ENCODE peak calls at places on chromosome 2, in four cellular contexts. F is H54, R is brain microvascular endothelial cell, J is mammary epithelial cell. I is an unnamed sample.

GRCh38 chr2:158129037-158129436 is 27.4 kb downstream of the UPP2 start:
- DNase-seq in F (no peak), R (no peak), J (no peak), I (no peak)

GRCh38 chr2:58834404-58834803 is 593.3 kb upstream of the FANCL start:
- DNase-seq in F (no peak), R (peak), J (no peak), I (peak)

GRCh38 chr2:64807417-64807816 is 153.7 kb upstream of the SERTAD2 start:
- DNase-seq in F (peak), R (peak), J (peak), I (peak)

GRCh38 chr2:27400348-27401135 is 8.8 kb downstream of the PPM1G start:
- DNase-seq in F (no peak), R (no peak), J (no peak), I (no peak)

GRCh38 chr2:240397924-240398611 is 37.4 kb upstream of the GPC1 start:
- DNase-seq in F (no peak), R (peak), J (no peak), I (no peak)

GRCh38 chr2:85720533-85720932 is 26.4 kb downstream of the GNLY start:
- DNase-seq in F (no peak), R (no peak), J (no peak), I (no peak)

GRCh38 chr2:121831841-121832240 is 76.4 kb downstream of the TSN start:
- DNase-seq in F (no peak), R (no peak), J (no peak), I (no peak)

GRCh38 chr2:229835601-229836283 is 86.1 kb downstream of the TRIP12 start:
- DNase-seq in F (no peak), R (no peak), J (peak), I (no peak)

GRCh38 chr2:43110442-43110871 is 115.9 kb downstream of the ZFP36L2 start:
- DNase-seq in F (no peak), R (peak), J (no peak), I (peak)

GRCh38 chr2:234341332-234341985 is 155.4 kb downstream of the ARL4C start:
- DNase-seq in F (no peak), R (no peak), J (no peak), I (no peak)

GRCh38 chr2:174692256-174692830 is 71.9 kb downstream of the CHRNA1 start:
- DNase-seq in F (no peak), R (no peak), J (no peak), I (no peak)

GRCh38 chr2:120803764-120804335 is 68.2 kb downstream of the GLI2 start:
- DNase-seq in F (no peak), R (no peak), J (peak), I (peak)

GRCh38 chr2:176653856-176654443 is 384.7 kb downstream of the MTX2 start:
- DNase-seq in F (no peak), R (peak), J (peak), I (peak)

GRCh38 chr2:99940963-99941362 is 201.4 kb downstream of the AFF3 start:
- DNase-seq in F (peak), R (peak), J (no peak), I (peak)

GRCh38 chr2:168118733-168119518 is 128.5 kb downstream of the STK39 start:
- DNase-seq in F (peak), R (peak), J (peak), I (peak)

GRCh38 chr2:148971547-148971946 is 67.0 kb upstream of the LYPD6B start:
- DNase-seq in F (no peak), R (no peak), J (no peak), I (no peak)

GRCh38 chr2:238370482-238371372 is 50.4 kb downstream of the TRAF3IP1 start:
- DNase-seq in F (peak), R (peak), J (peak), I (peak)

GRCh38 chr2:214203199-214203598 is 207.7 kb upstream of the VWC2L start:
- DNase-seq in F (no peak), R (no peak), J (no peak), I (no peak)

GRCh38 chr2:189544638-189545037 is 35.9 kb downstream of the SLC40A1 start:
- DNase-seq in F (no peak), R (no peak), J (no peak), I (no peak)

GRCh38 chr2:62844311-62845090 is 139.0 kb downstream of the EHBP1 start:
- DNase-seq in F (no peak), R (no peak), J (no peak), I (no peak)

GRCh38 chr2:152221870-152222269 is 46.3 kb upstream of the STAM2 start:
- DNase-seq in F (no peak), R (no peak), J (no peak), I (no peak)

GRCh38 chr2:162994718-162995117 is 156.2 kb upstream of the KCNH7 start:
- DNase-seq in F (no peak), R (no peak), J (no peak), I (no peak)

GRCh38 chr2:38174646-38175096 is 98.7 kb upstream of the CYP1B1 start:
- DNase-seq in F (no peak), R (peak), J (peak), I (peak)

I was measured in kidney tubule cell.